ENCODE peak calls at places on chromosomes 3 and 15, in six cellular contexts. Z is CD8-positive, alpha-beta T cell; T is heart right ventricle; K is stimulated activated CD4-positive, alpha-beta T cell treated with anti-CD3 and anti-CD28 coated beads, Interleukin-2, amount 100 ng/mL, for 24 hours; U is IMR-90; Y is mucosa of descending colon. X is an unnamed sample.

GRCh38 chr15:33910741-33911140 is 57.6 kb upstream of the CHRM5 start:
- DNase-seq in Y (no peak), U (peak), K (no peak), Z (no peak), T (no peak), X (peak)

GRCh38 chr3:126749547-126749875 is 45.5 kb downstream of the CHCHD6 start:
- DNase-seq in Z (no peak), Y (no peak), T (no peak), U (no peak), K (no peak), X (no peak)

GRCh38 chr15:67863442-67863987 is 23.7 kb upstream of the RNU6-1 start:
- DNase-seq in K (peak), Y (peak), Z (peak), T (peak), U (peak), X (peak)

GRCh38 chr3:114454592-114455251 is 160.9 kb downstream of the TIGIT start:
- DNase-seq in T (no peak), Y (no peak), K (no peak), Z (no peak), U (no peak), X (no peak)

GRCh38 chr3:90091557-90091956 is 984.1 kb downstream of the EPHA3 start:
- DNase-seq in K (no peak), T (no peak), Z (no peak), Y (peak), U (peak), X (peak)

GRCh38 chr3:175208316-175208715 is 349.2 kb downstream of the NAALADL2 start:
- DNase-seq in Z (no peak), T (no peak), Y (no peak), K (no peak), U (peak), X (peak)

GRCh38 chr3:8604006-8604405 is 40.6 kb downstream of the SSUH2 start:
- DNase-seq in U (no peak), Z (no peak), K (no peak), Y (no peak), T (no peak), X (no peak)

GRCh38 chr3:153210116-153210515 is 48.1 kb downstream of the RAP2B start:
- DNase-seq in K (no peak), Z (no peak), U (peak), T (no peak), Y (no peak), X (no peak)

GRCh38 chr3:49248828-49249227 is 28.2 kb downstream of the C3orf62 start:
- DNase-seq in U (peak), T (no peak), Z (no peak), Y (peak), K (no peak), X (peak)

GRCh38 chr15:41013698-41014414 is 60.6 kb downstream of the CHAC1 start:
- DNase-seq in Y (no peak), T (no peak), K (no peak), Z (no peak), U (peak), X (peak)

GRCh38 chr3:149527531-149528343 is 53.2 kb downstream of the TM4SF4 start:
- DNase-seq in U (peak), K (no peak), Z (no peak), T (no peak), Y (no peak), X (peak)

GRCh38 chr3:127196466-127197299 is 3.8 kb downstream of the PRR23E start:
- DNase-seq in Z (no peak), K (no peak), Y (no peak), T (no peak), U (no peak), X (no peak)

GRCh38 chr3:126358816-126359181 is 1.6 kb upstream of the KLF15 start:
- DNase-seq in Z (no peak), T (no peak), K (no peak), Y (no peak), U (no peak), X (no peak)

GRCh38 chr3:126607214-126607908 is 47.6 kb downstream of the TXNRD3 start:
- DNase-seq in K (no peak), Z (no peak), T (no peak), U (peak), Y (no peak), X (peak)

GRCh38 chr3:179181993-179182551 is 33.9 kb downstream of the PIK3CA start:
- DNase-seq in K (no peak), T (no peak), U (peak), Y (no peak), Z (no peak), X (peak)

GRCh38 chr15:29283371-29283770 is 13.7 kb upstream of the NSMCE3 start:
- DNase-seq in K (no peak), U (no peak), T (no peak), Z (no peak), Y (no peak), X (no peak)

GRCh38 chr15:64653757-64654156 is 121.6 kb downstream of the RBPMS2 start:
- DNase-seq in Y (no peak), T (no peak), U (peak), K (no peak), Z (no peak), X (peak)

GRCh38 chr15:73583568-73583967 is 49.6 kb downstream of the NPTN start:
- DNase-seq in Z (no peak), K (no peak), U (no peak), T (no peak), Y (no peak), X (no peak)

GRCh38 chr3:166085164-166085830 is 248.1 kb upstream of the BCHE start:
- DNase-seq in U (no peak), Z (no peak), Y (no peak), K (no peak), T (no peak), X (no peak)

GRCh38 chr15:47711654-47712053 is 5.7 kb upstream of the SEMA6D start:
- DNase-seq in Z (no peak), T (no peak), U (no peak), K (no peak), Y (no peak), X (peak)

GRCh38 chr3:119644481-119644880 is 15.9 kb downstream of the POPDC2 start:
- DNase-seq in T (no peak), Z (no peak), U (no peak), K (no peak), Y (no peak), X (no peak)

GRCh38 chr3:152942366-152942765 is 107.4 kb downstream of the P2RY1 start:
- DNase-seq in Z (no peak), Y (no peak), T (no peak), K (no peak), U (no peak), X (peak)

GRCh38 chr3:172310361-172310760 is 137.9 kb downstream of the GHSR start:
- DNase-seq in U (no peak), T (no peak), Z (no peak), K (no peak), Y (no peak), X (no peak)

GRCh38 chr3:184977796-184978195 is 165.8 kb downstream of the VPS8 start:
- DNase-seq in U (no peak), K (no peak), Y (no peak), T (no peak), Z (no peak), X (no peak)

GRCh38 chr3:157631468-157631867 is 128.3 kb upstream of the VEPH1 start:
- DNase-seq in K (no peak), Z (no peak), T (no peak), Y (no peak), U (no peak), X (peak)

GRCh38 chr15:71687902-71688508 is 122.3 kb upstream of the NR2E3 start:
- DNase-seq in K (no peak), Z (no peak), T (no peak), U (peak), Y (no peak), X (no peak)

GRCh38 chr3:73669268-73669667 is 44.5 kb upstream of the PDZRN3 start:
- DNase-seq in Z (no peak), K (no peak), U (peak), T (no peak), Y (no peak), X (peak)

GRCh38 chr15:45704329-45705249 is 69.8 kb downstream of the SQOR start:
- DNase-seq in Z (no peak), T (peak), K (peak), Y (peak), U (peak), X (peak)

GRCh38 chr3:143604849-143605660 is 243.2 kb downstream of the SLC9A9 start:
- DNase-seq in Y (no peak), K (no peak), U (no peak), T (no peak), Z (no peak), X (no peak)

GRCh38 chr3:52532838-52533622 is 627 bp downstream of the NT5DC2 start:
- DNase-seq in Z (no peak), T (peak), U (no peak), Y (peak), K (peak), X (no peak)

GRCh38 chr3:128486692-128487537 is 6.1 kb downstream of the GATA2 start:
- DNase-seq in U (peak), K (peak), Z (no peak), T (no peak), Y (no peak), X (no peak)

GRCh38 chr15:48473667-48474066 is 142.4 kb downstream of the DUT start:
- DNase-seq in T (no peak), Y (no peak), K (no peak), Z (no peak), U (no peak), X (no peak)

GRCh38 chr3:181741428-181741827 is 29.7 kb downstream of the SOX2 start:
- DNase-seq in T (no peak), K (no peak), Y (no peak), Z (no peak), U (no peak), X (no peak)

GRCh38 chr3:10173095-10173925 is 8.6 kb downstream of the IRAK2 start:
- DNase-seq in U (peak), K (no peak), Z (no peak), Y (no peak), T (no peak), X (peak)

GRCh38 chr3:153614563-153614962 is 452.5 kb downstream of the RAP2B start:
- DNase-seq in U (peak), T (no peak), K (no peak), Y (no peak), Z (no peak), X (no peak)

X was measured in HCEC 1CT.